ENCODE peak calls at places on chromosomes 5 and 9, in ten cellular contexts. C is epithelial cell of esophagus; K is MM.1S; Z is CD8-positive, alpha-beta T cell; F is foreskin fibroblast; R is OCI-LY7; O is lung; S is HCT116; H is H9; T is fibroblast of pulmonary artery. B is an unnamed sample.

GRCh38 chr5:127098246-127098645 is 24.9 kb upstream of the C5orf63 start:
- DNase-seq in C (no peak), K (peak; percentile 55), Z (no peak), F (no peak), R (no peak), O (no peak), S (no peak), H (no peak), T (no peak), B (no peak)

GRCh38 chr9:129164246-129164930 is 13.7 kb downstream of the IER5L start:
- DNase-seq in C (peak; percentile 52), K (no peak), Z (no peak), F (peak; percentile 69), R (no peak), O (no peak), S (no peak), H (no peak), T (peak; percentile 71), B (no peak)

GRCh38 chr9:109411818-109412352 is 86.2 kb downstream of the PTPN3 start:
- DNase-seq in C (peak; percentile 33), K (peak; percentile 45), Z (no peak), F (peak; percentile 78), R (peak; percentile 51), O (no peak), S (no peak), H (no peak), T (peak; percentile 69), B (peak; percentile 61)

GRCh38 chr5:141585594-141585993 is 33.2 kb downstream of the DIAPH1 start:
- DNase-seq in C (no peak), K (no peak), Z (no peak), F (no peak), R (peak; percentile 22), O (no peak), S (no peak), H (no peak), T (no peak), B (no peak)

GRCh38 chr5:17118631-17119030 is 98.8 kb upstream of the BASP1 start:
- DNase-seq in C (peak; percentile 95), K (no peak), Z (no peak), F (peak; percentile 96), R (no peak), O (peak; percentile 65), S (peak; percentile 70), H (no peak), T (peak; percentile 97), B (peak; percentile 18)

GRCh38 chr9:32672478-32672877 is 37.0 kb upstream of the TAF1L start:
- DNase-seq in C (peak; percentile 85), K (no peak), Z (no peak), F (peak; percentile 2), R (no peak), O (no peak), S (no peak), H (no peak), T (peak; percentile 66), B (no peak)

GRCh38 chr5:175214152-175214551 is 229.8 kb downstream of the DRD1 start:
- DNase-seq in C (peak; percentile 14), K (no peak), Z (no peak), F (peak; percentile 38), R (no peak), O (peak; percentile 31), S (peak; percentile 36), H (no peak), T (peak; percentile 25), B (no peak)

GRCh38 chr5:131096774-131097695 is 68.0 kb downstream of the HINT1 start:
- DNase-seq in C (peak; percentile 52), K (no peak), Z (no peak), F (peak; percentile 18), R (no peak), O (no peak), S (no peak), H (no peak), T (no peak), B (no peak)

GRCh38 chr5:121350493-121350892 is 501.2 kb upstream of the FTMT start:
- DNase-seq in C (peak; percentile 57), K (no peak), Z (no peak), F (peak; percentile 73), R (no peak), O (no peak), S (no peak), H (no peak), T (no peak), B (no peak)

GRCh38 chr5:35830587-35830986 is 26.1 kb upstream of the IL7R start:
- DNase-seq in C (no peak), K (no peak), Z (no peak), F (no peak), R (no peak), O (no peak), S (no peak), H (no peak), T (no peak), B (no peak)

DNA sequence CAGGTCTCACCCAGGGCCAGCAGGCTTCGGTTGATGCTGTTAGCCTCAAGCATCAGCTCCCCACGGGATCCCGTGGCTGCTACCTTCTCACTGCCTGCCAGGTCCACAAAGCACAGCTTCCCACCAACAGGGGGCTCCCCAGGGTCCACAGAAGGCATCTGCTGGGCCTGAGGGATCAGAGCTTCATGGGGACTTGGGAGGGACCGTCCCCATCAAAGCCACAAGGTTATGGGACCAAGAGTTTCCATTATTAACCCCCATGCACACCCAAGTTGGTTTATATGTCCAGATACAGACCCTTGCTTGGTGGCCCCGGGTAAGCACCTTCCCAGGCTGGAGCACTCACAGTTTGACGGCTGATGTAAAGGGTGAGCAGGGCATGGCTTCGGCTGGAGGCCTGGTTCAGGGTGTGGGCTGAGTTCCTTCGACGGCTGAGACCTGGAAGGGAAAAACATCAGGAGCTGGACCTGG is 3.0 kb downstream of the KIF12 start:
- DNase-seq in C (no peak), K (no peak), Z (no peak), F (no peak), R (no peak), O (no peak), S (no peak), H (peak; percentile 65), T (no peak), B (no peak)
- TF ChIP-seq CTCF in C (peak; percentile 6), K (no peak), Z (no peak), F (peak; percentile 15), R (peak; percentile 45), O (no peak), S (peak; percentile 42), H (peak; percentile 63), T (peak; percentile 21), B (no peak)

DNA sequence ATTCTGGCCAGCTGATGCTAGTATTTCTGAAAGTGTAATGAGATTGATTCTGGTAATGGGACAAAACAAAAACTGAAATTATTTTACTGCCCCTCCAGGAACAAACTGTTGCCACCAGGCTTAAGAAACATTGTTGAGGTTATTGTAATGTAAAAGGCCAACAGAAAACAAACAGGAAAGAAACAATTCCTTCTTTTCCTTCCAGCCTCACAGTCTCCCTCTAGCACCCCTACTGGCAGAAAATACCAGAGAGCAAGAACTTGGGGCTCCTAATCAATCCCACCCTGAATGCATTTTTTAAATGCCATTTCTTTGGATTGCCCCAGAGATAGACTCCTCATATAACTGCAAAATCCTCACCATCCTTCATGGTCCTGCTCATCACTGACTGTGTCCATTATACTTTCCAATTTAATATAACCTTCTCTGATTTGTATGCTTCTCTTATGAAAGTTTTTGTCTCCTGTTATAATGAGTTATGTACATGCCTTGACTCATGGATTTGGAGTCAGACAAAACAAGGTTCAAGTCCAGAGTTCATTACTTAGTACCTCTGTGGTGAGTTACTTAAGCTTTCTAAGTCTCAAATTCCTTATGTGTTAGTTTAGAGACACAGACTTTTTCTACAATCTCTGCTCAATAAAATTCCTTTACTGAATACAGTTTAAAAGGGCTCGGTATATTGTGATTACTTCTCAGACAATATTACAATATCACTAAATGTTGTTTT is 157.9 kb upstream of the FBN2 start:
- DNase-seq in C (no peak), K (no peak), Z (no peak), F (peak; percentile 27), R (no peak), O (no peak), S (no peak), H (peak; percentile 40), T (no peak), B (no peak)
- TF ChIP-seq CTCF in C (peak; percentile 50), K (peak; percentile 22), Z (no peak), F (peak; percentile 54), R (peak; percentile 51), O (no peak), S (peak; percentile 68), H (peak; percentile 78), T (peak; percentile 54), B (no peak)

GRCh38 chr9:83106272-83106671 is 43.3 kb upstream of the RASEF start:
- DNase-seq in C (no peak), K (no peak), Z (no peak), F (no peak), R (no peak), O (no peak), S (no peak), H (no peak), T (no peak), B (no peak)

GRCh38 chr9:83111169-83111568 is 48.2 kb upstream of the RASEF start:
- DNase-seq in C (no peak), K (peak; percentile 80), Z (no peak), F (no peak), R (no peak), O (no peak), S (no peak), H (no peak), T (no peak), B (no peak)

GRCh38 chr9:83108208-83108607 is 45.3 kb upstream of the RASEF start:
- DNase-seq in C (no peak), K (no peak), Z (no peak), F (no peak), R (no peak), O (no peak), S (no peak), H (no peak), T (no peak), B (no peak)

DNA sequence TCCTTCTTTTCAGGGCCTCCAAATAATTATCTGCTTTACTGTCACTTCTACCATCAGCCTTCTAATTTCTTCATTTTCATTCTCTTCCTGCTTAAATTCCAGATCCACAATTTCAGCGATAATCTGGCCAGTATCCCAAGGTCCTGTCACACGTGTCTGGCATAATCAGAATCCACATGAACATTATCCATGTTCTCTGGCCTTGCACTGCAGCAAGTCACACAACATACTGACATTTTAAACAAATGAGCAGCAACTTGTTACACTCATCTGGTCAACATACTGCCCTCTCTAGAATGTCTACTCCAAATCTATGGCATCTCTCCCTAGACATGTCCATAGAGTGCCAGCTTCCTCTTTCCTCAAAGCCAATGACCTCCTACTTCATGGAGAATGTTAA is 43.8 kb upstream of the RASEF start:
- DNase-seq in C (no peak), K (no peak), Z (no peak), F (no peak), R (no peak), O (no peak), S (no peak), H (no peak), T (no peak), B (no peak)
- TF ChIP-seq CTCF in C (no peak), K (no peak), Z (no peak), F (no peak), R (no peak), O (no peak), S (no peak), H (no peak), T (no peak), B (no peak)

DNA sequence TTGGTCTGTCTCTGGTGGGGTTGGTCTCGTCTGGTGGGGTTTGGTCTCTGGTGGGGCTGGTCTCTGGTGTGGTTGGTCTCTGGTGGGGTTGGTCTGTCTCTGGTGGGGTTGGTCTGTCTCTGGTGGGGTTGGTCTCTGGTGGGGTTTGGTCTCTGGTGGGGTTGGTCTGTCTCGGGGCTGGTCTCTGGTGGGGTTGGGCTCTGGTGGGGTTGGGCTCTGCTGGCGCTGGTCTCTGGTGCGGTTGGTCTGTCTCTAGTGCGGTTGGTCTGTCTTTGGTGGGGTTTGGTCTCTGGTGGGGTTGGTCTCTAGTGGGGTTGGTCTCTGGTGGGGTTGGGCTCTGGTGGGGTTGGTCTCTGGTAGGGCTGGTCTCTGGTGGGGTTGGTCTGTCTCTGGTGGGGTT is 16.3 kb upstream of the CD74 start:
- DNase-seq in C (no peak), K (no peak), Z (no peak), F (no peak), R (no peak), O (no peak), S (no peak), H (no peak), T (no peak), B (no peak)
- TF ChIP-seq CTCF in C (no peak), K (no peak), Z (no peak), F (no peak), R (no peak), O (no peak), S (no peak), H (no peak), T (no peak), B (no peak)